ENCODE peak calls at places on chromosomes 13 and 19, in four cellular contexts. O is lower leg skin, K is H1, R is thyroid gland. V is an unnamed sample.

GRCh38 chr13:96967248-96967745 is 27.0 kb downstream of the OXGR1 start:
- DNase-seq in O (no peak), R (no peak), K (no peak), V (peak; percentile 23)

GRCh38 chr19:15210323-15210774 is 9.6 kb upstream of the NOTCH3 start:
- DNase-seq in K (no peak), O (no peak), R (peak; percentile 12), V (peak; percentile 84)

GRCh38 chr13:75850915-75851314 is 214.8 kb downstream of the LMO7 start:
- DNase-seq in K (no peak), R (no peak), O (no peak), V (no peak)

GRCh38 chr19:7903244-7904073 is at the start of gene MAP2K7:
- DNase-seq in O (peak; percentile 99), R (peak; percentile 100), K (peak; percentile 100), V (peak; percentile 96)

GRCh38 chr13:30479154-30479553 is 13.4 kb upstream of the HMGB1 start:
- DNase-seq in K (no peak), R (no peak), O (no peak), V (no peak)

GRCh38 chr19:31583148-31583547 is 233.9 kb upstream of the TSHZ3 start:
- DNase-seq in K (no peak), O (no peak), R (no peak), V (no peak)

GRCh38 chr13:26377038-26377437 is 123.1 kb downstream of the CDK8 start:
- DNase-seq in R (peak; percentile 6), K (peak; percentile 7), O (no peak), V (no peak)

GRCh38 chr19:58001895-58002369 is 688 bp downstream of the ZNF606 start:
- DNase-seq in O (no peak), R (peak; percentile 15), K (no peak), V (no peak)

DNA sequence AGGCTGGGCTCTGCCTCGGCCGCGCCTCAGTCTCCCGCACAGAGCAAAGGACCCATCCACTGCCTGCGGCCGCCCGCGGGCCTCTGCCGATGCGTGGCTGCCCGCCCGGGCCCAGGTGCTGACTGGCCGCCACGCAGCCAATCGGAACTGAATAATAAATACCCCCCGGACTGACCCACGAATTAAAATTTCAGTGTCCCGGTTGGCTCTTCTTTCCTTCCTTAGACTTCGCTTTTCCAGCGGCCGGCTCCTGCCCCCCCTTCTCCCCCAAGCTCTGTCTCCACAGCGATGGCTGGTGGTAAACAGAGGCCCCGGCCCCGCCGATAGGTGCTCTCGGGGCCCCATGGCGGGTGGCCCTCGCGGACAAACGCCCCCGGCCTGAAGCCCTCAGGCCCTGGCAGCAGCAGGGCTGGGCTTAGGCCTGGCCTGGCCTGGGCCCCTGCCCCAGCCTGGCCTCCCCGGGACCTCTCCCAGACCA is 2.6 kb downstream of the ZBTB7A start:
- DNase-seq in R (peak; percentile 50), O (no peak), K (no peak), V (no peak)
- TF ChIP-seq POLR2A in R (no peak), O (no peak), K (no peak), V (no peak)

GRCh38 chr13:70253411-70253810 is 145.2 kb upstream of the KLHL1 start:
- DNase-seq in K (no peak), O (no peak), R (no peak), V (no peak)
- TF ChIP-seq POLR2A in K (no peak), O (no peak), R (no peak), V (no peak)

DNA sequence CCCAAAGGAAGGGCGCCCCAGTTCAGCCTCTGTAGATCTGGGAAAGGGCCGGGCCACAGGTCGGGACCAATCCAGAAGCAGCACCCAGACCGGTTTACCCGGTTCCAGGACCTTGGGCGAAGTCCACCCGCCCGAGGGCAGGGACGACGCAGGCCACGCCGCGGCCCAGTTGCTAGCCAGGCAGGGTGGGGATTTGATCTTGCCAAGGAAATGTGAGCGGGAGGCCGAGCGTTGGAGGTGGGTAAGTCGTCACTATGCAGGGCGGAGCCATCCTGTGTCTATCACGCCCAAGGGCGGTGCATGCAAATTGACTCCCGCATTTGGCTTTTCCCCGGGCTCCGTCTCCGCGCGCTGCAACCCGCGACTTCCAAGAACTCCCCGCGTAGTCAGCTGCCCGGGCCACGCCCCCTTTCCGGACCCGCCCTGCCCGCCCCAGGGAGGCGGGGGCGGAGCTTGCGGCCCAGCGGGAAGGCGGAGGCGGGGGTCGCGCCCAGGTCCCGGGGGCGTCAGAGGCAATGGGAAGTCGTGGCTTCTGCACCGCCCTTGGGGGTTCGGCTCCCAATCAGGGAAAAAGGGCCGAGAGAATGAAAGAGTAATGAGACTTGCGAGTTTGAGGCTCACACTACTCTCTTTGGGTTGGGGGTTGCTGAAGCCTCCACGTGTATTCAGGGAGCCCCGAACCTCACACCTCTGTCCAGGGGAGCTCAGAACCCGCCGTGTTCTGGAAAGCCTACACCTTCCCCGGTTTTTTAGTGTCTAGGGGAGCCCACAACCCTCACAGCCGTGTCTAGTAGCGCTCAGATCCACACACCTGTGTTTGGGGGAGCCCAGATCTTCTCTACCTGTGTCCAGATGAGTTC is 12.8 kb downstream of the IER2 start:
- DNase-seq in K (peak; percentile 96), O (peak; percentile 96), R (peak; percentile 98), V (peak; percentile 67)
- TF ChIP-seq POLR2A in K (peak; percentile 66), O (peak; percentile 8), R (peak; percentile 88), V (peak; percentile 73)

DNA sequence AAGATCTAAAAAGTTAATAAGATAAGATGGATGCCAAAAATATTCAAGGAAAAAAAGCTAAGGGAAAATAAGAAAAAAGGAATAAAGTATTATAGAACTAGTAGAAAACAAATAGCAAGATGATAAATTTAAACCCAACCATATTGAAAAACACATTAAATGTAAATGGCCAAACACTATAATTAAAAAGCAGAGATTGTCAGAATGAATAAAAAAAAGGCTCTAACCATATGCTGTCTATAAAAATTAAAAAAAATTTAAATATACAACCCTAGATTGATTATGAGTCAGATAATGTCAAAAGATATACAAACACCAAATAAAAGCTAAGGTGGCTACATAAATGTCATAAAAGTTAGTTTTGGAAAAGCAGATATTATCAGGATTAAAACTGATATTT is 617.5 kb upstream of the SGCG start:
- DNase-seq in K (no peak), O (no peak), R (no peak), V (no peak)
- TF ChIP-seq POLR2A in K (no peak), O (no peak), R (no peak), V (no peak)

DNA sequence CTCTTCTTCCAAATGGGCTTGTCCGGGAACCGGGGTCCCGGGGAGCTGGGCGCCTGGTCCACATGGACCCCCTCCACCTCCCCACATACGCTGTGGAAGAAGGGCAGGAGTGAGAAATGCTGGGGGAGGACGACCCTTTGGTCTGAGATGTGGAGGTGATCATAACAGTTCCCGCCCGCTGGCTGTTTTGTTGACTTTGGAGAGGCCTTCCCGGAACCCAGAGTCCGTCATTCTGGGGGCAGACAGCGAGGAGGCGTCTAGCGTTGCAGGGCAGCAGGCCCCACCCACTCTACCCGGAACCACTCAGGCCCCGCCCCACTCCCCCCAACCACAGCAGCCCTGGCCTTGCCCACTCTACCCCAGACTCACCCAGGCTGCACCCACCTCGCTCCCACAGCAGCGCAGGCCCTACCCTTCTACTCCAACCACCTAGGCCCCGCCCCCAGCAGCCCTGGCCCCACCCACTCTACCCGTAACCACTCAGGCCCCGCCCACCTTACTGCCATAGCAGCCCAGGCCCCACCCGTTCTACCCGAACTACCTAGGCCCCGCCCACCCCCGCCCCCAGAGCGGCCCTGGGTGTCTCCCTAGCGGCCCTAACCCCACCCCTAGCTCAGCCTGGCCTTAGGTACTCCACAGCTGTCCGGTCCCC is 7.1 kb downstream of the GPR108 start:
- DNase-seq in O (no peak), R (peak; percentile 31), K (peak; percentile 82), V (no peak)
- TF ChIP-seq POLR2A in O (no peak), R (no peak), K (no peak), V (no peak)

GRCh38 chr19:18086590-18087138 is at the start of gene IL12RB1:
- DNase-seq in O (no peak), K (no peak), R (no peak), V (no peak)
- TF ChIP-seq POLR2A in O (no peak), K (no peak), R (no peak), V (no peak)

GRCh38 chr13:99085139-99085845 is 107.4 kb upstream of the DOCK9 start:
- DNase-seq in K (no peak), O (no peak), R (no peak), V (no peak)

GRCh38 chr13:99087130-99087953 is 109.5 kb upstream of the DOCK9 start:
- DNase-seq in K (peak; percentile 80), O (peak; percentile 86), R (peak; percentile 93), V (peak; percentile 100)

GRCh38 chr13:99085846-99086148 is 107.9 kb upstream of the DOCK9 start:
- DNase-seq in R (no peak), O (no peak), K (no peak), V (no peak)

GRCh38 chr13:99086869-99087129 is 108.9 kb upstream of the DOCK9 start:
- DNase-seq in K (no peak), O (no peak), R (peak; percentile 33), V (peak; percentile 72)

GRCh38 chr13:99086149-99086868 is 108.4 kb upstream of the DOCK9 start:
- DNase-seq in O (no peak), K (no peak), R (peak; percentile 61), V (peak; percentile 79)
- TF ChIP-seq POLR2A in O (no peak), K (no peak), R (peak; percentile 92), V (peak; percentile 81)

GRCh38 chr19:45096700-45097099 is 3.7 kb downstream of the PPP1R37 start:
- DNase-seq in O (no peak), R (no peak), K (no peak), V (no peak)

GRCh38 chr19:45099465-45100201 is 6.7 kb downstream of the PPP1R37 start:
- DNase-seq in O (no peak), R (peak; percentile 64), K (no peak), V (no peak)

GRCh38 chr19:45097450-45097775 is 4.4 kb downstream of the PPP1R37 start:
- DNase-seq in O (no peak), K (no peak), R (no peak), V (no peak)

GRCh38 chr19:45098521-45099464 is 5.8 kb downstream of the PPP1R37 start:
- DNase-seq in O (no peak), K (no peak), R (peak; percentile 23), V (no peak)

GRCh38 chr19:45097776-45098520 is 5.0 kb downstream of the PPP1R37 start:
- DNase-seq in R (peak; percentile 30), K (no peak), O (peak; percentile 61), V (peak; percentile 87)
- TF ChIP-seq POLR2A in R (no peak), K (no peak), O (no peak), V (no peak)

GRCh38 chr19:5993516-5994406 is 15.8 kb upstream of the RANBP3 start:
- DNase-seq in K (no peak), O (peak; percentile 21), R (peak; percentile 96), V (no peak)
- TF ChIP-seq POLR2A in K (no peak), O (no peak), R (peak; percentile 20), V (no peak)

V was measured in H54.